ENCODE peak calls at places on chromosome 12, in nine cellular contexts. P is mesothelial cell of epicardium; H is fibroblast of mammary gland; U is Right ventricle myocardium superior; T is NCI-H345; O is OCI-LY7; L is HFF-Myc; F is frontal cortex; X is stimulated activated CD8-positive, alpha-beta memory T cell treated with anti-CD3 and anti-CD28 coated beads, Interleukin-7, amount 100 ng/mL, for 24 hours. K is an unnamed sample.

GRCh38 chr12:76976777-76977465 is 88.4 kb downstream of the E2F7 start:
- DNase-seq in P (no peak), H (peak), U (no peak), T (no peak), O (no peak), L (peak), F (no peak), X (no peak), K (no peak)

GRCh38 chr12:13573698-13574321 is 377.3 kb downstream of the EMP1 start:
- DNase-seq in P (no peak), H (peak), U (no peak), T (no peak), O (no peak), L (no peak), F (no peak), X (no peak), K (no peak)

GRCh38 chr12:12018454-12018853 is 52.3 kb upstream of the BCL2L14 start:
- DNase-seq in P (no peak), H (peak), U (no peak), T (no peak), O (no peak), L (no peak), F (no peak), X (no peak), K (no peak)

GRCh38 chr12:93008044-93008778 is 79.1 kb upstream of the EEA1 start:
- DNase-seq in P (no peak), H (no peak), U (no peak), T (no peak), O (no peak), L (no peak), F (no peak), X (no peak), K (no peak)

GRCh38 chr12:88432536-88433462 is 147.5 kb downstream of the KITLG start:
- DNase-seq in P (no peak), H (peak), U (no peak), T (no peak), O (no peak), L (no peak), F (no peak), X (no peak), K (no peak)

GRCh38 chr12:78866518-78866917 is 1.9 kb downstream of the SYT1 start:
- DNase-seq in P (no peak), H (no peak), U (no peak), T (no peak), O (no peak), L (no peak), F (no peak), X (no peak), K (no peak)

GRCh38 chr12:3418609-3419469 is 72.2 kb upstream of the PRMT8 start:
- DNase-seq in P (no peak), H (no peak), U (no peak), T (peak), O (no peak), L (no peak), F (no peak), X (no peak), K (no peak)

GRCh38 chr12:5072326-5072725 is 28.6 kb downstream of the KCNA5 start:
- DNase-seq in P (no peak), H (no peak), U (no peak), T (no peak), O (no peak), L (no peak), F (no peak), X (no peak), K (no peak)

GRCh38 chr12:1566449-1567135 is 27.8 kb downstream of the FBXL14 start:
- DNase-seq in P (no peak), H (no peak), U (no peak), T (no peak), O (no peak), L (no peak), F (no peak), X (no peak), K (no peak)

GRCh38 chr12:56299308-56299852 is 750 bp downstream of the CS start:
- DNase-seq in P (no peak), H (peak), U (no peak), T (no peak), O (peak), L (no peak), F (no peak), X (no peak), K (no peak)

GRCh38 chr12:2332266-2332665 is 279.5 kb downstream of the CACNA1C start:
- DNase-seq in P (no peak), H (peak), U (no peak), T (no peak), O (no peak), L (no peak), F (no peak), X (no peak), K (no peak)

GRCh38 chr12:53973093-53974042 is at the start of gene HOXC11:
- DNase-seq in P (no peak), H (no peak), U (no peak), T (no peak), O (no peak), L (no peak), F (no peak), X (no peak), K (no peak)

GRCh38 chr12:15706010-15706676 is 83.0 kb downstream of the EPS8 start:
- DNase-seq in P (no peak), H (no peak), U (no peak), T (peak), O (no peak), L (no peak), F (no peak), X (no peak), K (peak)

GRCh38 chr12:56189918-56190694 is 823 bp upstream of the SMARCC2 start:
- DNase-seq in P (peak), H (peak), U (peak), T (peak), O (peak), L (peak), F (peak), X (peak), K (peak)

GRCh38 chr12:50992814-50993213 is 33.4 kb downstream of the SLC11A2 start:
- DNase-seq in P (no peak), H (no peak), U (peak), T (no peak), O (no peak), L (no peak), F (no peak), X (no peak), K (no peak)

GRCh38 chr12:66132408-66132807 is 1.9 kb upstream of the LLPH start:
- DNase-seq in P (no peak), H (peak), U (no peak), T (no peak), O (no peak), L (no peak), F (no peak), X (no peak), K (no peak)

K was measured in lower lobe of right lung.